ENCODE peak calls at places on chromosome 19, in seven cellular contexts. P is WTC11, J is IMR-90, Y is A549, N is HepG2, V is K562, K is SK-N-SH. S is an unnamed sample.
A peak's percentile ranks its signal among the peaks of the same experiment; 100 is the strongest.

GRCh38 chr19:36149673-36150406 is 2.4 kb downstream of the COX7A1 start:
- DNase-seq in Y (no peak), N (no peak), K (no peak), J (no peak), P (no peak), V (no peak), S (no peak)

GRCh38 chr19:45505996-45506245 is 1.4 kb upstream of the VASP start:
- DNase-seq in N (no peak), P (no peak), J (no peak), V (no peak), Y (no peak), K (no peak), S (no peak)

GRCh38 chr19:4402171-4403004 is at the start of gene CHAF1A:
- DNase-seq in N (peak; percentile 99), K (peak; percentile 99), P (peak; percentile 99), Y (peak; percentile 99), J (peak; percentile 100), V (peak; percentile 97), S (peak; percentile 99)

GRCh38 chr19:12833747-12834417 is 497 bp downstream of the RTBDN start:
- DNase-seq in J (no peak), P (peak; percentile 71), V (peak; percentile 80), N (no peak), Y (no peak), K (peak; percentile 90), S (no peak)

GRCh38 chr19:29247912-29248311 is 35.0 kb upstream of the UQCRFS1 start:
- DNase-seq in Y (no peak), J (no peak), K (no peak), V (peak; percentile 14), P (no peak), N (no peak), S (no peak)

GRCh38 chr19:13036366-13036976 is 41.2 kb downstream of the NFIX start:
- DNase-seq in Y (peak; percentile 42), V (no peak), P (no peak), J (peak; percentile 29), N (no peak), K (no peak), S (no peak)

GRCh38 chr19:11978492-11979100 is 13.8 kb downstream of the ZNF763 start:
- DNase-seq in P (no peak), N (peak; percentile 17), Y (no peak), J (no peak), V (no peak), K (no peak), S (no peak)

GRCh38 chr19:2613507-2614295 is 88.8 kb downstream of the GNG7 start:
- DNase-seq in J (peak; percentile 12), K (peak; percentile 78), N (no peak), P (peak; percentile 71), Y (peak; percentile 41), V (peak; percentile 69), S (no peak)

GRCh38 chr19:27741236-27741635 is 1471.7 kb downstream of the UQCRFS1 start:
- DNase-seq in P (no peak), V (no peak), Y (no peak), J (no peak), K (no peak), N (no peak), S (no peak)

GRCh38 chr19:49116544-49116943 is 2.4 kb downstream of the LIN7B start:
- DNase-seq in N (no peak), K (no peak), P (no peak), J (no peak), Y (no peak), V (no peak), S (no peak)

DNA sequence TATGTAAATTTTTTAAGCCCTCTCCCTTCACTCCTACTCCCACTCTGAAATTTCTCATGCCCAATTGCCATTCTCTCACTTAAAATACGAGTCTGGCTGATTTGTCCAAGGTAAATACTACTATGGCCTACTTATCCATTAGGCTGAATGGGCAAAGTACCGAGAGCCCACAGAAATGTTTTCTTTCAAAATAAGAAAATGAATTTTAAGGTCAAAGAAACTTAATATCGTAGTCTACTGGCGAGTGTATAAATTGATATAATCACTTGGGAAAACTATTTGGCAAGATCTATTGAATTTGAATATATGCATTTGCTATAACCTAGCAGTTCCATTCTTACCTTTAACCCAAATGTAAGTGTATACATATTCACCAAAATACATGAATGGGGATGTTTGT is 32.7 kb downstream of the ZNF45 start:
- DNase-seq in P (no peak), Y (no peak), N (no peak), V (no peak), K (no peak), J (no peak), S (no peak)
- TF ChIP-seq USF2 in P (no peak), Y (no peak), N (no peak), V (no peak), K (no peak), J (no peak), S (no peak)

GRCh38 chr19:46821512-46822359 is 28.9 kb downstream of the AP2S1 start:
- DNase-seq in Y (no peak), V (no peak), J (no peak), N (no peak), P (peak; percentile 26), K (no peak), S (no peak)
- TF ChIP-seq USF2 in Y (no peak), V (no peak), J (no peak), N (no peak), P (no peak), K (no peak), S (no peak)

GRCh38 chr19:47417746-47418594 is 1.4 kb downstream of the MEIS3 start:
- DNase-seq in Y (no peak), N (no peak), K (peak; percentile 32), P (no peak), J (peak; percentile 18), V (no peak), S (no peak)
- TF ChIP-seq USF2 in Y (no peak), N (no peak), K (no peak), P (no peak), J (no peak), V (no peak), S (no peak)

DNA sequence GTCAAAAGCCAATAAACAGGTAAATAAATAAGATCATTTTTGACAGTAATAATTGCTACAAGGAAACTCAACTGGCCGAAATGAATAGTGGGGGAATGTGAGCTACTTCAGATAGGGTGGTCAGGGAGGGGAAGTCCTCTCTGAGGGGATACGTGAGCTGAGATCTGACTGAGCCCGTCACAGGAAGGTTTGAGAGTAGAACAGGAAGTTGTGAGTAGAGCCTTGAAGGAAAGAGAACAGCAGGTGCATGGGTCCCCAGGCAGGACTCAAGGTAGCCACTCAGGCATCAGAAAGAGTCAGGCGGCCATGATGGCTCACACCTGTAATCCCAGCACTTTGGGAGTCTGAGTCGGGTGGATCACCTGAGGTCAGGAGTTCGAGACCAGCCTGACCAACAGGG is 6.3 kb downstream of the IRGQ start:
- DNase-seq in P (no peak), V (no peak), N (no peak), J (no peak), K (no peak), Y (no peak), S (no peak)
- TF ChIP-seq USF2 in P (no peak), V (no peak), N (no peak), J (no peak), K (no peak), Y (no peak), S (no peak)

GRCh38 chr19:17488593-17489391 is 18.5 kb downstream of the SLC27A1 start:
- DNase-seq in N (peak; percentile 88), J (no peak), V (peak; percentile 95), Y (peak; percentile 66), K (peak; percentile 79), P (peak; percentile 99), S (peak; percentile 97)

GRCh38 chr19:17487240-17488121 is 17.2 kb downstream of the SLC27A1 start:
- DNase-seq in K (peak; percentile 55), N (no peak), P (no peak), Y (no peak), J (no peak), V (peak; percentile 59), S (no peak)

GRCh38 chr19:17489392-17490030 is 19.2 kb downstream of the SLC27A1 start:
- DNase-seq in N (no peak), P (no peak), J (no peak), K (peak; percentile 1), V (no peak), Y (no peak), S (no peak)

GRCh38 chr19:17490411-17490810 is 20.1 kb downstream of the SLC27A1 start:
- DNase-seq in K (no peak), J (no peak), Y (no peak), N (no peak), V (no peak), P (no peak), S (no peak)

DNA sequence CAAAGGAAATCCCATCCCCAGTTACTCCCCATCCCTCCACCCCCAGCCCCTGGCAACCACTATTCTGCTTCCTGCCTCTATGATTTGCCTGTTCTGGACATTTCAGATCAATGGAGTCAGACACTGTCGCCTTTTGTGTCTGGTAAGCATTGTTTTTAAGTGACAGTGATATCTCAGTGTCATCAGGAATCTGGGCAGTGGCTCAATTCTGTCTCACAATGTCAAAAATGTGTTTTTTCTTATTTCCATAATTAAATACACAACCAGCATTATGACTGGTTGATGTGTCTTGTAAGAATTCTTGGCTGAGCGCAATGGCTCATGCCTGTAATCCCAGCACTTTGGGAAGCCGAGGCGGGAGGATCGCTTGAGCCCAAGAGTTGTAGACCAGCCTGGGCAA is 20.2 kb upstream of the PGLS start:
- DNase-seq in J (no peak), N (no peak), Y (no peak), P (no peak), V (no peak), K (peak; percentile 21), S (no peak)
- TF ChIP-seq USF2 in J (no peak), N (no peak), Y (no peak), P (no peak), V (no peak), K (no peak), S (no peak)

GRCh38 chr19:38736036-38736412 is 8.2 kb downstream of the CAPN12 start:
- DNase-seq in K (peak; percentile 77), V (peak; percentile 71), J (no peak), Y (peak; percentile 81), P (peak; percentile 60), N (no peak), S (no peak)
- TF ChIP-seq USF2 in K (no peak), V (no peak), J (no peak), Y (no peak), P (no peak), N (no peak), S (no peak)

DNA sequence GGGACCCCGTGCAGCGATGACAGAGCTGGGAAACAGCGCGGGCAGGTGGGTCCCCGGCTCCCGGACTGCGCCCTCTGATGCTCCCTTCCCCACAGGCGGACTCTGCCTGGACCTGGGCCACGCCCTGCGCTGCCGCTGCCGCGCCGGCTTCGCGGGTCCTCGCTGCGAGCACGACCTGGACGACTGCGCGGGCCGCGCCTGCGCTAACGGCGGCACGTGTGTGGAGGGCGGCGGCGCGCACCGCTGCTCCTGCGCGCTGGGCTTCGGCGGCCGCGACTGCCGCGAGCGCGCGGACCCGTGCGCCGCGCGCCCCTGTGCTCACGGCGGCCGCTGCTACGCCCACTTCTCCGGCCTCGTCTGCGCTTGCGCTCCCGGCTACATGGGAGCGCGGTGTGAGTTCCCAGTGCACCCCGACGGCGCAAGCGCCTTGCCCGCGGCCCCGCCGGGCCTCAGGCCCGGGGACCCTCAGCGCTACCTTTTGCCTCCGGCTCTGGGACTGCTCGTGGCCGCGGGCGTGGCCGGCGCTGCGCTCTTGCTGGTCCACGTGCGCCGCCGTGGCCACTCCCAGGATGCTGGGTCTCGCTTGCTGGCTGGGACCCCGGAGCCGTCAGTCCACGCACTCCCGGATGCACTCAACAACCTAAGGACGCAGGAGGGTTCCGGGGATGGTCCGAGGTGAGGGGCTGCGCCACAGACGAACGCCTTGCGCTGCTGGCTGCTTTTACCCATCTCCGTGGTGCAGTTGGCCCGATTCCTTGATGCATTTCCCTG is 7.8 kb upstream of the SELENOV start:
- DNase-seq in P (peak; percentile 80), Y (peak; percentile 94), J (peak; percentile 67), V (peak; percentile 92), K (peak; percentile 96), N (peak; percentile 60), S (peak; percentile 47)
- TF ChIP-seq USF2 in P (peak; percentile 91), Y (peak; percentile 61), J (peak; percentile 66), V (peak; percentile 59), K (peak; percentile 23), N (peak; percentile 14), S (peak; percentile 36)

GRCh38 chr19:55447421-55448174 is 4.5 kb upstream of the SHISA7 start:
- DNase-seq in P (no peak), J (peak; percentile 15), Y (peak; percentile 90), V (peak; percentile 6), N (no peak), K (peak; percentile 78), S (no peak)
- TF ChIP-seq USF2 in P (no peak), J (peak; percentile 22), Y (peak; percentile 60), V (no peak), N (no peak), K (no peak), S (no peak)

S was measured in H1.